ENCODE peak calls at places on chromosomes 2 and 18, in six cellular contexts. One of them, this sample, is unnamed.

GRCh38 chr2:156784034-156784433 is 347.9 kb downstream of the GPD2 start:
- DNase-seq in stomach: no peak
- DNase-seq in kidney: no peak
- DNase-seq in tibial artery: no peak
- DNase-seq in astrocyte of the spinal cord: no peak
- DNase-seq in neural progenitor cell: no peak
- DNase-seq in this sample: no peak

GRCh38 chr18:66222174-66222573 is 381.7 kb downstream of the CDH19 start:
- DNase-seq in astrocyte of the spinal cord: no peak
- DNase-seq in kidney: no peak
- DNase-seq in neural progenitor cell: no peak
- DNase-seq in stomach: no peak
- DNase-seq in tibial artery: no peak
- DNase-seq in this sample: no peak

GRCh38 chr18:59279722-59280121 is 6.5 kb upstream of the RAX start:
- DNase-seq in kidney: no peak
- DNase-seq in neural progenitor cell: no peak
- DNase-seq in tibial artery: no peak
- DNase-seq in stomach: no peak
- DNase-seq in astrocyte of the spinal cord: no peak
- DNase-seq in this sample: no peak

GRCh38 chr18:44823782-44824181 is 143.1 kb downstream of the SETBP1 start:
- DNase-seq in neural progenitor cell: no peak
- DNase-seq in stomach: no peak
- DNase-seq in kidney: no peak
- DNase-seq in tibial artery: no peak
- DNase-seq in astrocyte of the spinal cord: peak
- DNase-seq in this sample: peak

GRCh38 chr2:31066594-31066993 is 71.6 kb downstream of the GALNT14 start:
- DNase-seq in neural progenitor cell: no peak
- DNase-seq in tibial artery: no peak
- DNase-seq in kidney: peak
- DNase-seq in astrocyte of the spinal cord: no peak
- DNase-seq in stomach: no peak
- DNase-seq in this sample: no peak

GRCh38 chr2:126662623-126663022 is 6.7 kb downstream of the GYPC start:
- DNase-seq in astrocyte of the spinal cord: no peak
- DNase-seq in tibial artery: no peak
- DNase-seq in neural progenitor cell: no peak
- DNase-seq in kidney: no peak
- DNase-seq in stomach: no peak
- DNase-seq in this sample: no peak

GRCh38 chr2:234447963-234448362 is 48.9 kb downstream of the ARL4C start:
- DNase-seq in kidney: no peak
- DNase-seq in tibial artery: no peak
- DNase-seq in neural progenitor cell: peak
- DNase-seq in astrocyte of the spinal cord: no peak
- DNase-seq in stomach: no peak
- DNase-seq in this sample: no peak

GRCh38 chr18:25935356-25935755 is 155.1 kb downstream of the SS18 start:
- DNase-seq in kidney: no peak
- DNase-seq in neural progenitor cell: no peak
- DNase-seq in astrocyte of the spinal cord: no peak
- DNase-seq in tibial artery: no peak
- DNase-seq in stomach: no peak
- DNase-seq in this sample: no peak

GRCh38 chr2:205720451-205720902 is 38.2 kb downstream of the NRP2 start:
- DNase-seq in astrocyte of the spinal cord: no peak
- DNase-seq in kidney: no peak
- DNase-seq in tibial artery: no peak
- DNase-seq in neural progenitor cell: peak
- DNase-seq in stomach: no peak
- DNase-seq in this sample: no peak

GRCh38 chr2:205719864-205720263 is 37.6 kb downstream of the NRP2 start:
- DNase-seq in stomach: no peak
- DNase-seq in astrocyte of the spinal cord: no peak
- DNase-seq in tibial artery: no peak
- DNase-seq in kidney: no peak
- DNase-seq in neural progenitor cell: no peak
- DNase-seq in this sample: no peak

GRCh38 chr2:205722538-205722878 is 40.2 kb downstream of the NRP2 start:
- DNase-seq in tibial artery: no peak
- DNase-seq in neural progenitor cell: peak
- DNase-seq in stomach: no peak
- DNase-seq in astrocyte of the spinal cord: no peak
- DNase-seq in kidney: no peak
- DNase-seq in this sample: no peak

GRCh38 chr2:205723174-205723573 is 40.9 kb downstream of the NRP2 start:
- DNase-seq in kidney: no peak
- DNase-seq in tibial artery: no peak
- DNase-seq in astrocyte of the spinal cord: no peak
- DNase-seq in stomach: no peak
- DNase-seq in neural progenitor cell: no peak
- DNase-seq in this sample: peak

GRCh38 chr2:205721057-205721767 is 38.9 kb downstream of the NRP2 start:
- DNase-seq in stomach: no peak
- DNase-seq in kidney: no peak
- DNase-seq in astrocyte of the spinal cord: no peak
- DNase-seq in neural progenitor cell: peak
- DNase-seq in tibial artery: no peak
- DNase-seq in this sample: no peak
- TF ChIP-seq CTCF in stomach: no peak
- TF ChIP-seq CTCF in kidney: no peak
- TF ChIP-seq CTCF in astrocyte of the spinal cord: peak
- TF ChIP-seq CTCF in neural progenitor cell: peak
- TF ChIP-seq CTCF in tibial artery: no peak
- TF ChIP-seq CTCF in this sample: peak

DNA sequence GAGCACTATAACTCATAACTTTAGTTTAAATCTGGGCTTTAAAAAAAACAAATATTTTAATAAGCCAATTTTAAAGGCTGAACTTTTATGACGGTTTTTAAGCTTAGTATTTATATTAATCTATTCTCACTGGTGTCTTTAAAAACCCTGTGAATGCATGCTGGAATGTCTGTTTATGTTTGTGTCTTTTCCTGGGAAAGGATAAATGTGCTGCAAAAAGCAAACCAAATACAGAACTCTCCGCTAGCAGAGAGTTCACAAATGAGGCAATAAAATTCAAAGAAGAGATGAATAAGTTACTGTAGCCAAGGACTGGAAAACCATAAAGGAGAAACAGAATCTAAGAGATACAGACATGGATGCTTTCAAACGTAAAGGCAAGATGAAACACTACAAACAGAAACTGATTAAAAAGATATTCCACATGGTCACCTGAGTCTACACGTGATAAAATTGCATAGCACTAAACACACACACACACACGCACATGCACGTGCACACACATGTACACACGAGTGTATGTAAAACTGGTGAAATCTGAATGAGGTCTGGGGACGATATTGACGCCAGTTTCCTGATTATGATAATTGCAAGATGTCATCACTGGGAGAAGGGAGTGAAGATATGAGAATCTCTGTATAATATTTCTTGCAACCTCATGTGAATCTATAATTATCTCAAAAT is 4.4 kb downstream of the TWIST2 start:
- DNase-seq in astrocyte of the spinal cord: no peak
- DNase-seq in stomach: no peak
- DNase-seq in neural progenitor cell: no peak
- DNase-seq in kidney: no peak
- DNase-seq in tibial artery: no peak
- DNase-seq in this sample: no peak
- H3K4me3 ChIP-seq in astrocyte of the spinal cord: no peak
- H3K4me3 ChIP-seq in stomach: no peak
- H3K4me3 ChIP-seq in neural progenitor cell: no peak
- H3K4me3 ChIP-seq in kidney: no peak
- H3K4me3 ChIP-seq in tibial artery: no peak
- H3K4me3 ChIP-seq in this sample: no peak

GRCh38 chr2:197152451-197153228 is 157.9 kb downstream of the ANKRD44 start:
- DNase-seq in astrocyte of the spinal cord: peak
- DNase-seq in tibial artery: no peak
- DNase-seq in neural progenitor cell: no peak
- DNase-seq in stomach: no peak
- DNase-seq in kidney: no peak
- DNase-seq in this sample: peak
- TF ChIP-seq CTCF in astrocyte of the spinal cord: peak
- TF ChIP-seq CTCF in tibial artery: no peak
- TF ChIP-seq CTCF in neural progenitor cell: no peak
- TF ChIP-seq CTCF in stomach: no peak
- TF ChIP-seq CTCF in kidney: no peak
- TF ChIP-seq CTCF in this sample: peak

GRCh38 chr2:231395188-231396057 is at the start of gene B3GNT7:
- DNase-seq in kidney: peak
- DNase-seq in stomach: peak
- DNase-seq in astrocyte of the spinal cord: no peak
- DNase-seq in neural progenitor cell: peak
- DNase-seq in tibial artery: no peak
- DNase-seq in this sample: no peak
- H3K4me3 ChIP-seq in kidney: no peak
- H3K4me3 ChIP-seq in stomach: peak
- H3K4me3 ChIP-seq in astrocyte of the spinal cord: peak
- H3K4me3 ChIP-seq in neural progenitor cell: peak
- H3K4me3 ChIP-seq in tibial artery: peak
- H3K4me3 ChIP-seq in this sample: no peak

DNA sequence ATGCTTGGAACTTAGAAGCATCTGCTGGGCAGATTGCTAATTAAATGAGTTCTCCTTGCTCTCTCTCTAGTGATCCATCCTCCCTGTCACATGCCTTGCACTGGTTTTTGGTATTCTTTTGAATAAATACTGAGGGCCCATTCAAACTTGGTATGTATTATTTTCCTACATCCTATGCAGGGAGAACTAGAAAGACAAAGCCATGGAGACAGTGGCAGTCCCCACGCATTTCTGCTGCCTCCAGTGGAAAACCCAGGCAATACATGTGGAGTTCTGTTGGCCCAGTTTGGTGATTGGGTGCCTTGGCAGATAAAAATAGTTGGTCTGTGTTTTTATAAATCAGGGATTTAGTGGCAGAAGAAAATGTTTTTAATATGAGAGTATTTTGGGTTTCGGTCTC is 68.7 kb downstream of the DIS3L2 start:
- DNase-seq in tibial artery: no peak
- DNase-seq in astrocyte of the spinal cord: no peak
- DNase-seq in stomach: no peak
- DNase-seq in neural progenitor cell: no peak
- DNase-seq in kidney: no peak
- DNase-seq in this sample: no peak
- TF ChIP-seq CTCF in tibial artery: no peak
- TF ChIP-seq CTCF in astrocyte of the spinal cord: peak
- TF ChIP-seq CTCF in stomach: no peak
- TF ChIP-seq CTCF in neural progenitor cell: peak
- TF ChIP-seq CTCF in kidney: peak
- TF ChIP-seq CTCF in this sample: peak

DNA sequence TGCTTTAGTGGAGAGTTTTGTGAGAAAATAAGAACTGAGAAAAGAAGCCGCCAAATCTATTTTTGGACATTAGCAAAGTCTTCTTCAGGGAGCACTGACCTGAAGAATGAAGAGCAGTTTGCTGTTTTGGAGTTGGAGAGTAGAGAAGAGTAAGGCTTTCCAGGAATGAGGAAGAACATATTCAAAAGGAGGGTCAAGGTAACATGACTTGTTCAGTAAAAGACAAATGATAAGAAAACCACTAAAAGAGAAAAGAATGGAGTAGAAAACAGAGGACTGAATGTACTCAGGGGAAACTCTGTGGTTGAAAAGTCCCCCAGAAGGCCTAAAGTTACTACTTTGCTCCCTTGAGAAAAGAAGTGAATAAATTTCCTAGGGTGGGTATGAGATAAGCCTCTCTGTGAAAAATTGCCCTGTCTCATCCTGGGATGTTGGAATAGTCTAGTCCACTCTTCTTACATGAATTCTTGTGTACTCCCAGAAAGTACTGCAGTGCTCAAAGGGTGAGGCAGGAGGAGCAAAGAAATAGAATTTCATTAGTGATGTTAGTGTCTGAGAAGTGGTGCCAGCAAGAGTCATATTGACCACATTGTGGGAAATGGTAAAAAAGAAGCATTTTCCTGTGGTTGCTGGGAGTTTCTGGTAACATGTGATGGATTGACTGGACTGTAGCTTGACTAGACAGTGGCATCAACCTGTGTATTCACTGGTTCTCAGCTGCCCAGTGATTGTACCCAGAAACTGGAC is 27.8 kb downstream of the MBD5 start:
- DNase-seq in stomach: no peak
- DNase-seq in astrocyte of the spinal cord: peak
- DNase-seq in tibial artery: no peak
- DNase-seq in neural progenitor cell: no peak
- DNase-seq in kidney: no peak
- DNase-seq in this sample: peak
- H3K4me3 ChIP-seq in stomach: no peak
- H3K4me3 ChIP-seq in astrocyte of the spinal cord: no peak
- H3K4me3 ChIP-seq in tibial artery: no peak
- H3K4me3 ChIP-seq in neural progenitor cell: no peak
- H3K4me3 ChIP-seq in kidney: no peak
- H3K4me3 ChIP-seq in this sample: no peak

This sample was measured in fibroblast of pulmonary artery.